ENCODE peak calls at places on chromosome 13, in four cellular contexts. One of them, this sample, is unnamed.
A peak's percentile ranks its signal among the peaks of the same experiment; 100 is the strongest.

GRCh38 chr13:35771898-35772297 is 295.4 kb upstream of the MAB21L1 start:
- DNase-seq in heart left ventricle: no peak
- DNase-seq in lower leg skin: no peak
- DNase-seq in GM12878: no peak
- DNase-seq in this sample: no peak

GRCh38 chr13:100611678-100612492 is 23.3 kb upstream of the GGACT start:
- DNase-seq in lower leg skin: no peak
- DNase-seq in GM12878: no peak
- DNase-seq in heart left ventricle: no peak
- DNase-seq in this sample: peak; percentile 59

GRCh38 chr13:66180806-66181205 is 1049.3 kb downstream of the PCDH9 start:
- DNase-seq in heart left ventricle: no peak
- DNase-seq in GM12878: no peak
- DNase-seq in lower leg skin: no peak
- DNase-seq in this sample: no peak

GRCh38 chr13:85031771-85032170 is 767.4 kb downstream of the SLITRK6 start:
- DNase-seq in lower leg skin: no peak
- DNase-seq in heart left ventricle: no peak
- DNase-seq in GM12878: no peak
- DNase-seq in this sample: no peak

GRCh38 chr13:39684531-39685137 is 29.2 kb downstream of the COG6 start:
- DNase-seq in heart left ventricle: no peak
- DNase-seq in GM12878: no peak
- DNase-seq in lower leg skin: no peak
- DNase-seq in this sample: no peak

GRCh38 chr13:52931913-52932312 is 83.5 kb upstream of the PCDH8 start:
- DNase-seq in heart left ventricle: no peak
- DNase-seq in lower leg skin: no peak
- DNase-seq in GM12878: no peak
- DNase-seq in this sample: no peak

GRCh38 chr13:99442273-99442895 is 58.9 kb upstream of the TM9SF2 start:
- DNase-seq in heart left ventricle: no peak
- DNase-seq in lower leg skin: no peak
- DNase-seq in GM12878: no peak
- DNase-seq in this sample: no peak

GRCh38 chr13:98822238-98822606 is 69.8 kb upstream of the SLC15A1 start:
- DNase-seq in heart left ventricle: no peak
- DNase-seq in lower leg skin: no peak
- DNase-seq in GM12878: no peak
- DNase-seq in this sample: no peak

GRCh38 chr13:46633416-46633815 is 80.4 kb downstream of the LRCH1 start:
- DNase-seq in GM12878: no peak
- DNase-seq in lower leg skin: no peak
- DNase-seq in heart left ventricle: no peak
- DNase-seq in this sample: peak; percentile 6

GRCh38 chr13:49052801-49053200 is 77.1 kb downstream of the FNDC3A start:
- DNase-seq in GM12878: no peak
- DNase-seq in lower leg skin: no peak
- DNase-seq in heart left ventricle: no peak
- DNase-seq in this sample: no peak

DNA sequence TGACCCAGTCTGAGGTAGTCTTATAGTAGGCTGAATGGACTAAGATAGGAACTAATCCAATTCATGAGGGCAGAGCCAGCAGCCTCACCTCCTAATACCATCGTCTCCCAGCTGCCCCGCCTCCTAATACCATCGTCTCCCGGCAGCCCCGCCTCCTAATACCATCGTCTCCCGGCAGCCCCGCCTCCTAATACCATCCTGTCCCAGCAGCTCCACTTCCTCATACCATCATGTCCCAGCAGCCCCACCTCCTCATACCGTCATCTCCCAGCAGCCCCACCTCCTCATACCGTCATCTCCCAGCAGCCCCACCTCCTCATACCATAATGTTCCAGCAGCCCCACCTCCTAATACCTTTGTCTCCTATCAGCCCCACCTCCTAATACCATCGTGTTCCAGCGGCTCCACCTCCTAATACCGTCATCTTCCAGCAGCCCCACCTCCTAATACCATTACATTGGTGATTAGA is 2.5 kb upstream of the ARGLU1 start:
- DNase-seq in GM12878: no peak
- DNase-seq in heart left ventricle: peak; percentile 62
- DNase-seq in lower leg skin: peak; percentile 90
- DNase-seq in this sample: peak; percentile 29
- TF ChIP-seq POLR2A in GM12878: no peak
- TF ChIP-seq POLR2A in heart left ventricle: peak; percentile 35
- TF ChIP-seq POLR2A in lower leg skin: no peak
- TF ChIP-seq POLR2A in this sample: no peak

GRCh38 chr13:109780880-109781383 is 5.5 kb downstream of the IRS2 start:
- DNase-seq in heart left ventricle: no peak
- DNase-seq in lower leg skin: no peak
- DNase-seq in GM12878: no peak
- DNase-seq in this sample: no peak

GRCh38 chr13:109783447-109783814 is 3.0 kb downstream of the IRS2 start:
- DNase-seq in GM12878: no peak
- DNase-seq in lower leg skin: peak; percentile 85
- DNase-seq in heart left ventricle: no peak
- DNase-seq in this sample: no peak

GRCh38 chr13:109782823-109783411 is 3.5 kb downstream of the IRS2 start:
- DNase-seq in lower leg skin: peak; percentile 67
- DNase-seq in heart left ventricle: no peak
- DNase-seq in GM12878: no peak
- DNase-seq in this sample: no peak

GRCh38 chr13:109781384-109782065 is 4.9 kb downstream of the IRS2 start:
- DNase-seq in GM12878: no peak
- DNase-seq in lower leg skin: peak; percentile 82
- DNase-seq in heart left ventricle: no peak
- DNase-seq in this sample: no peak

GRCh38 chr13:109782066-109782822 is 4.1 kb downstream of the IRS2 start:
- DNase-seq in heart left ventricle: no peak
- DNase-seq in GM12878: no peak
- DNase-seq in lower leg skin: peak; percentile 85
- DNase-seq in this sample: no peak
- TF ChIP-seq POLR2A in heart left ventricle: no peak
- TF ChIP-seq POLR2A in GM12878: no peak
- TF ChIP-seq POLR2A in lower leg skin: no peak
- TF ChIP-seq POLR2A in this sample: no peak

DNA sequence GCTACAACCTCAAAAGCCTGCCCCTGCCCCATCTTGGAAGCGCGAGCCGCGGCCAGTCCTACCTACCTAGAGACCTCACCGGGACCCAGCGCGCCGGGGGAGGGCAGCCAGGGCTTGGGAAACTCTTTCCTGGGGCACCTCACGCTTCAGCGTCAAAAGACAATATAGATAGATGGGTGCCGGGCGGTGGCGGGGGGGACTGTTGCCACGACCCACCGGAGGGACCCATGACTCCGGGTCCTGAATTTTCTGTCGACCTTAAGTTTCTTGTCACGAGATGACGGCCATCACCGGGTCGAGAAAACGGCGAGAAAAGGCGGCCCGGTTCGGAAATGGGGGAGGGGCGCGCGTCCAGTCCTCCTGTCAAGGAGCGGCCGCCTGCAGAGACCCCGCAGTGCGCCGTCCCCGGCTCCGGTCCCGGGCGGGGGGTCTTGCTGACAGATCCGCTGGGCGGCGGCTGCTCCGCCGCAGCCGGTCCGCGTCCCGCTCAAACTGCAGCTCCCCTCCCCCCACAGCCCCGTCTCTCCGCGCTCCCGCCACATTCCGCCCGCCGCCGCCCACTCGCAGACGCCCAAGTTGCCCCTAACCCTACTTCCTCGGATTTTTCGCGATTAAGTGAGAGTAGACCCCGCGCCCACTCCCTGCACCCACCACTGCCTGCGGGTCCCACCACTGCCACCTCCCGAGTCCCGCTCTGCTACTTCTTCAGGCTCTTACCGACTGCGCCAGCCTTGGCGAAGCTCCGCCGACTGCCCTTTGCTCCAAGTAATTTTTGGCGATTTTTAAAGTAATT is 66.1 kb downstream of the KCNRG start:
- DNase-seq in GM12878: no peak
- DNase-seq in lower leg skin: peak; percentile 93
- DNase-seq in heart left ventricle: peak; percentile 56
- DNase-seq in this sample: no peak
- TF ChIP-seq POLR2A in GM12878: peak; percentile 67
- TF ChIP-seq POLR2A in lower leg skin: no peak
- TF ChIP-seq POLR2A in heart left ventricle: no peak
- TF ChIP-seq POLR2A in this sample: no peak

DNA sequence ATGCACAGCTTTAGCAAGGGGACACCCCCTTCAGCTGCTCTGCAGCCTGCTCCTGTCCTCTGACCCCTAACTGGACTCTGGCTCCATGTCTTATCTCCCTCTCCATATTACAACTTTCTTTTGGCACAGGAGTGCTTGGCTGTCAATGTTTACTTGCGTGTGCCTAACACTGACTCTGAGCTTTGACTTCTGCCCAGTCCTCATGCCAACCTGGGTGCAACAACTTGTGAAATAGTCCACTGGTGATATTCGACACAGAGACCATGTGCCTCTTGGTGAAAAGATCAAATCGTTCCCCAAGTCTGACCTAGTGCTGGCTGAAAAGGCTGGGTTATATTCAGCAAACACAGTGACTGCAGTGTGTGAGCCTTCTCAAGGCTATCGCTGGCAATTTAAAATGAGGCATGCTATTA is 34.1 kb upstream of the KLF12 start:
- DNase-seq in heart left ventricle: peak; percentile 15
- DNase-seq in lower leg skin: no peak
- DNase-seq in GM12878: no peak
- DNase-seq in this sample: no peak
- TF ChIP-seq POLR2A in heart left ventricle: no peak
- TF ChIP-seq POLR2A in lower leg skin: no peak
- TF ChIP-seq POLR2A in GM12878: no peak
- TF ChIP-seq POLR2A in this sample: no peak